ENCODE peak calls at places on chromosomes 12 and 14, in eight cellular contexts. E is CD4-positive, alpha-beta T cell; Q is cardiac fibroblast; A is HFFc6; F is AG04449; O is progenitor cell of endocrine pancreas; M is tibial nerve; T is right lobe of liver. Z is an unnamed sample.

GRCh38 chr12:125983094-125983783 is 918.0 kb downstream of the AACS start:
- DNase-seq in E (no peak), Q (peak), A (no peak), F (no peak), O (peak), M (peak), T (peak), Z (peak)

GRCh38 chr12:20194171-20194570 is 174.2 kb upstream of the PDE3A start:
- DNase-seq in E (no peak), Q (peak), A (no peak), F (no peak), O (no peak), M (no peak), T (no peak), Z (no peak)

GRCh38 chr12:49883065-49883464 is 20.6 kb downstream of the FAIM2 start:
- DNase-seq in E (no peak), Q (no peak), A (no peak), F (no peak), O (no peak), M (no peak), T (no peak), Z (no peak)

GRCh38 chr14:58414845-58415244 is 12.5 kb downstream of the TIMM9 start:
- DNase-seq in E (no peak), Q (no peak), A (no peak), F (no peak), O (no peak), M (no peak), T (no peak), Z (no peak)

GRCh38 chr12:79514730-79515525 is 175.8 kb downstream of the PAWR start:
- DNase-seq in E (no peak), Q (peak), A (peak), F (no peak), O (no peak), M (no peak), T (no peak), Z (no peak)

GRCh38 chr14:37843969-37844607 is 248.7 kb downstream of the TTC6 start:
- DNase-seq in E (no peak), Q (no peak), A (no peak), F (no peak), O (no peak), M (no peak), T (no peak), Z (no peak)

GRCh38 chr12:77686760-77687159 is 143.9 kb upstream of the NAV3 start:
- DNase-seq in E (no peak), Q (peak), A (no peak), F (no peak), O (no peak), M (no peak), T (no peak), Z (no peak)

GRCh38 chr12:130960787-130961186 is 7.1 kb downstream of the ADGRD1 start:
- DNase-seq in E (no peak), Q (no peak), A (no peak), F (no peak), O (no peak), M (no peak), T (no peak), Z (no peak)

GRCh38 chr14:28365510-28365909 is 401.1 kb upstream of the FOXG1 start:
- DNase-seq in E (no peak), Q (no peak), A (no peak), F (no peak), O (no peak), M (no peak), T (no peak), Z (no peak)

GRCh38 chr14:106844608-106845285 is 1318.4 kb downstream of the TMEM121 start:
- DNase-seq in E (peak), Q (peak), A (no peak), F (no peak), O (no peak), M (peak), T (peak), Z (no peak)

GRCh38 chr14:106845286-106846087 is 1319.1 kb downstream of the TMEM121 start:
- DNase-seq in E (peak), Q (peak), A (no peak), F (no peak), O (no peak), M (no peak), T (peak), Z (no peak)

GRCh38 chr14:106850913-106851825 is 1324.8 kb downstream of the TMEM121 start:
- DNase-seq in E (no peak), Q (no peak), A (no peak), F (no peak), O (no peak), M (no peak), T (no peak), Z (no peak)

GRCh38 chr14:106846218-106846617 is 1319.8 kb downstream of the TMEM121 start:
- DNase-seq in E (no peak), Q (peak), A (no peak), F (no peak), O (no peak), M (no peak), T (no peak), Z (no peak)

GRCh38 chr14:106848330-106849121 is 1322.1 kb downstream of the TMEM121 start:
- DNase-seq in E (no peak), Q (peak), A (no peak), F (no peak), O (no peak), M (no peak), T (no peak), Z (no peak)
- TF ChIP-seq CTCF in E (no peak), Q (peak), A (peak), F (no peak), O (no peak), M (no peak), T (peak), Z (no peak)

GRCh38 chr12:105107497-105108371 is at the start of gene WASHC4:
- DNase-seq in E (peak), Q (peak), A (peak), F (no peak), O (peak), M (peak), T (peak), Z (peak)
- TF ChIP-seq CTCF in E (no peak), Q (no peak), A (no peak), F (no peak), O (no peak), M (peak), T (no peak), Z (peak)

GRCh38 chr12:93001407-93001806 is 72.3 kb upstream of the EEA1 start:
- DNase-seq in E (no peak), Q (no peak), A (no peak), F (no peak), O (no peak), M (no peak), T (no peak), Z (no peak)

GRCh38 chr12:92995258-92995905 is 66.3 kb upstream of the EEA1 start:
- DNase-seq in E (no peak), Q (no peak), A (no peak), F (no peak), O (no peak), M (no peak), T (no peak), Z (no peak)

GRCh38 chr12:93003540-93004239 is 74.6 kb upstream of the EEA1 start:
- DNase-seq in E (no peak), Q (no peak), A (no peak), F (no peak), O (no peak), M (no peak), T (no peak), Z (no peak)

GRCh38 chr12:93002278-93003054 is 73.4 kb upstream of the EEA1 start:
- DNase-seq in E (no peak), Q (peak), A (peak), F (peak), O (no peak), M (no peak), T (no peak), Z (no peak)

DNA sequence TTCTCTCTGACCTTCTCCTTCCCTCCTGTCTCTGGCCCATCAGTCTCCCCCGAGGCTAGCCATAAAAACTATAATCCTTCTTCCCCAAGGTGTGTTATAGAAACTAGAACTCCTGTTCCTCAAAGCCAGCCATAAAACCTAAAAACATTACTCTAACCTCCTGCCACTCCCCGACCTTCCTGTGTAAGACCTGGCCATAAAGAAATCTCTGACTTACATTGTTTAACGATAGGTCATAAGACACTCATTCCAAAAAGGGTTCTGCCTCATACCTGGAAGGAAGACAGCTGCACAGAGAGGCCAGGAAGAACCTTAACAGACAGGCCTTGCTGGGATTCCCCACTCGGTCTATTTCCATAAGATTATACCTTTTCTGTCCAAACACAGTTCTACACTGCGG is 70.9 kb upstream of the EEA1 start:
- DNase-seq in E (no peak), Q (no peak), A (no peak), F (no peak), O (no peak), M (no peak), T (no peak), Z (no peak)
- TF ChIP-seq CTCF in E (no peak), Q (no peak), A (no peak), F (no peak), O (no peak), M (no peak), T (no peak), Z (no peak)

GRCh38 chr12:1022032-1022970 is 31.3 kb downstream of the ERC1 start:
- DNase-seq in E (no peak), Q (peak), A (no peak), F (no peak), O (no peak), M (no peak), T (peak), Z (no peak)

GRCh38 chr12:1020389-1020788 is 29.4 kb downstream of the ERC1 start:
- DNase-seq in E (no peak), Q (no peak), A (no peak), F (no peak), O (no peak), M (no peak), T (no peak), Z (no peak)

GRCh38 chr12:1013618-1014489 is 22.8 kb downstream of the ERC1 start:
- DNase-seq in E (no peak), Q (peak), A (peak), F (no peak), O (no peak), M (no peak), T (no peak), Z (no peak)

DNA sequence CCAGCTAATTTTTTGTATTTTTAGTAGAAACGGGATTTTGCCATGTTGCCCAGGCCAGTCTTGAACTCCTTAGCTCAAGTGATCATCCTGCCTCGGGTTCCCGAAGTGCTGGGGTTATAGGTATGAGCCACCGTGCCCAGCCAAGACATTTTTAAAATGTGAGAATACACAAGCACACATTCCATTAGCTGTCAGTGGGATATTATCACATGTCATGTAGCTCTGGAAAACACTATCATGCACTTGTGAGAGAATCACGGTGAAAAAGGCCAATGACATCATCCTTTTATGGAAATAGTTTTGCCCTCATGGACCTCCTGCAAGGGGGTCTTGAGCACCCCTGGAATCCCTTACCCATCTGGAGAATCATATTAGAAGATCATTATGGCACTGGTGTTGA is 28.3 kb downstream of the ERC1 start:
- DNase-seq in E (no peak), Q (no peak), A (no peak), F (no peak), O (no peak), M (no peak), T (no peak), Z (no peak)
- TF ChIP-seq CTCF in E (no peak), Q (no peak), A (no peak), F (no peak), O (no peak), M (no peak), T (no peak), Z (no peak)

DNA sequence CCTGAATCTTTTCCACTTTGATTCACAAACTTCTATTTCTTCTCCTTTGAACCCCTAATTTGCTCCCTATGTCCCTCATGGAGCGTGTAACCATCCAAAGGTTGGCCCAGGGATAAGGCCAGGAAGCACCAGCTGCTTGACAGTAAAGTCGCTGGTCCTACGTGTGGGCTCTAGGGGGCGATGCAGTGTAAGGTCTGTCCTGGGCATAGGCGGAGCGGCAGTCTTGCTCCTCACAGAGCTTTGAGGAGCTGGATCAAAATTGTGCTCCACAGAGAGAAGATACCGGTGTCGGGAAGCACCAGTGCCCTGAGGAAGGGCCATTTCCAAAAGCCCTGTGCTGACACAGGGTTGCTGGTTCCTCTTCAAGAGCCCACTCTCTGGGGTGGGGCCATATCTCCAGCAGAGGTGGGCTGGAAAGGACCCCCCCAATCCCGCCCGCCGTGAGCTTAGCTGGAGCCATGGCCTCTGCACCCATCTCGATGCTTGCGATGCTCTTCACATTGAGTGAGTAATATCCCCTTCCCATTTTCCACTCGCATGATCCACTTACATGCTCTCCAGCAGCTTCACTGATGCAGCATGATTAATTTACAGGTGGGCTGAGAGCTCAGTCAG is 49.9 kb upstream of the OR4E1 start:
- DNase-seq in E (peak), Q (peak), A (no peak), F (no peak), O (no peak), M (no peak), T (no peak), Z (no peak)
- TF ChIP-seq CTCF in E (peak), Q (peak), A (no peak), F (no peak), O (peak), M (no peak), T (no peak), Z (peak)

DNA sequence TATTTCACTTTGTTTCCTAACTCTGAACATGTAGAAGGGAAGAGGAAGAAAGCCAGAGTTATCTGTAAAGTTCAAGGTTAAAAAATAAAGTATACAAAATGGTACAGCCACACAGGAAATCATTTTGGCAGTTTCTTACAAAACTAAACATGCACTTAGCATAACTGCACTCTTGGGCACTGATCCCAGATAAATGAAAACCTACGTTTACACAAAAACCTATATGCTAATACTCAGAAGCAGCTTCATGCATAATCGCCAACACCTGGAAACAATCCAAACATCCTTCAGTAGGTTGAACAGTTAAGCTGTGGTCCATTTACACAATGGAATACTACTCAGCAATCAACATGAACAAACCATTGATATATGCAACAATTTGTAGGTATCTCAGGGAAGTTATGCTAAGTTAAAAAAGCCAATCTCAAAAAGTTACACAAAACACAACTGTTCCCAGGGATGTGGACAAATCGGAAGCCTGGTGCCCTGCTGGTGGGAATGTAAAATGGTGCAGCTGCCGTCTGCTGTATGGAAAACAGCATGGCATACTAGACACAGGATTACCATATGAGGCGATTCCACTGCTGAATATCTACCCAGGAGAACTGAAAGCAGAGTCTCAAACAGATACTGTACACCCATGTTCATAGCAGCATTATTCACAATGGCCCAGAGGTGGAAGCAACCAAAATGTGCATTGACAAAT is 37.6 kb downstream of the PSMC1 start:
- DNase-seq in E (no peak), Q (no peak), A (no peak), F (no peak), O (no peak), M (no peak), T (peak), Z (no peak)
- TF ChIP-seq CTCF in E (no peak), Q (no peak), A (peak), F (no peak), O (no peak), M (no peak), T (no peak), Z (no peak)

GRCh38 chr12:121238604-121239334 is 28.8 kb downstream of the P2RX4 start:
- DNase-seq in E (no peak), Q (no peak), A (no peak), F (no peak), O (no peak), M (no peak), T (no peak), Z (no peak)
- TF ChIP-seq CTCF in E (no peak), Q (no peak), A (no peak), F (no peak), O (no peak), M (no peak), T (no peak), Z (no peak)